ENCODE peak calls at places on chromosomes 13 and 19, in seven cellular contexts. P, V, E, T, X, S and G are unnamed samples.

GRCh38 chr13:83929147-83929546 is 46.9 kb upstream of the SLITRK1 start:
- DNase-seq in P (no peak), V (no peak), E (no peak), T (no peak), X (no peak), S (no peak), G (no peak)

GRCh38 chr13:99214232-99214631 is 13.6 kb downstream of the UBAC2 start:
- DNase-seq in P (no peak), V (no peak), E (no peak), T (no peak), X (no peak), S (peak; percentile 68), G (no peak)

GRCh38 chr19:46303702-46304397 is 7.0 kb downstream of the HIF3A start:
- DNase-seq in P (no peak), V (no peak), E (no peak), T (peak; percentile 55), X (no peak), S (no peak), G (no peak)

GRCh38 chr19:49106648-49107135 is 7.5 kb upstream of the LIN7B start:
- DNase-seq in P (peak; percentile 55), V (no peak), E (no peak), T (peak; percentile 58), X (peak; percentile 58), S (peak; percentile 93), G (no peak)

GRCh38 chr19:49952475-49952829 is 8.5 kb downstream of the SIGLEC11 start:
- DNase-seq in P (no peak), V (no peak), E (no peak), T (no peak), X (no peak), S (no peak), G (no peak)

GRCh38 chr13:57627663-57628062 is 3.9 kb upstream of the PCDH17 start:
- DNase-seq in P (no peak), V (peak; percentile 35), E (no peak), T (peak; percentile 25), X (no peak), S (peak; percentile 76), G (no peak)

GRCh38 chr19:42422576-42423461 is 4.4 kb downstream of the LIPE start:
- DNase-seq in P (no peak), V (no peak), E (no peak), T (no peak), X (no peak), S (peak; percentile 91), G (no peak)

GRCh38 chr13:95497307-95497943 is 55.1 kb upstream of the CLDN10 start:
- DNase-seq in P (no peak), V (peak; percentile 30), E (no peak), T (no peak), X (peak; percentile 41), S (no peak), G (no peak)

GRCh38 chr19:13984875-13985741 is 21.0 kb downstream of the RFX1 start:
- DNase-seq in P (no peak), V (no peak), E (no peak), T (no peak), X (no peak), S (peak; percentile 78), G (no peak)

GRCh38 chr19:43719378-43719868 is 3.5 kb downstream of the IRGC start:
- DNase-seq in P (no peak), V (no peak), E (no peak), T (no peak), X (no peak), S (no peak), G (no peak)

GRCh38 chr13:20550799-20551198 is 16.2 kb upstream of the IFT88 start:
- DNase-seq in P (peak; percentile 7), V (no peak), E (no peak), T (peak; percentile 31), X (peak; percentile 14), S (no peak), G (no peak)

GRCh38 chr19:38079926-38080380 is 144.1 kb downstream of the DPF1 start:
- DNase-seq in P (peak; percentile 88), V (peak; percentile 20), E (no peak), T (peak; percentile 92), X (no peak), S (no peak), G (no peak)

GRCh38 chr13:109998808-109999528 is 212.6 kb upstream of the IRS2 start:
- DNase-seq in P (peak; percentile 97), V (no peak), E (no peak), T (peak; percentile 79), X (no peak), S (no peak), G (no peak)

GRCh38 chr13:77919351-77920294 is 992 bp upstream of the EDNRB start:
- DNase-seq in P (peak; percentile 3), V (no peak), E (peak; percentile 76), T (peak; percentile 48), X (peak; percentile 40), S (no peak), G (no peak)

GRCh38 chr19:51514866-51515481 is 13.4 kb upstream of the SIGLEC12 start:
- DNase-seq in P (peak; percentile 51), V (peak; percentile 57), E (no peak), T (peak; percentile 57), X (no peak), S (peak; percentile 92), G (no peak)

GRCh38 chr13:49975826-49976225 is 21.0 kb upstream of the TRIM13 start:
- DNase-seq in P (no peak), V (no peak), E (no peak), T (no peak), X (no peak), S (no peak), G (no peak)

GRCh38 chr13:31859546-31859945 is 120.2 kb downstream of the RXFP2 start:
- DNase-seq in P (no peak), V (peak; percentile 25), E (no peak), T (peak; percentile 59), X (no peak), S (peak; percentile 43), G (no peak)

GRCh38 chr19:20513179-20513934 is 52.2 kb downstream of the ZNF737 start:
- DNase-seq in P (no peak), V (no peak), E (no peak), T (no peak), X (no peak), S (no peak), G (no peak)

GRCh38 chr13:102680842-102681725 is 13.8 kb downstream of the METTL21C start:
- DNase-seq in P (peak; percentile 24), V (peak; percentile 20), E (no peak), T (peak; percentile 53), X (no peak), S (peak; percentile 54), G (no peak)

GRCh38 chr19:35986664-35987570 is 8.1 kb upstream of the SDHAF1 start:
- DNase-seq in P (no peak), V (peak; percentile 62), E (no peak), T (no peak), X (no peak), S (peak; percentile 70), G (peak; percentile 51)

GRCh38 chr19:435056-435706 is 25.7 kb downstream of the SHC2 start:
- DNase-seq in P (no peak), V (no peak), E (no peak), T (no peak), X (peak; percentile 24), S (no peak), G (no peak)

GRCh38 chr13:97319088-97319487 is 97.0 kb downstream of the MBNL2 start:
- DNase-seq in P (no peak), V (no peak), E (no peak), T (no peak), X (peak; percentile 42), S (no peak), G (no peak)

GRCh38 chr19:49930483-49931011 is 1.2 kb upstream of the NUP62 start:
- DNase-seq in P (peak; percentile 23), V (peak; percentile 73), E (peak; percentile 80), T (peak; percentile 42), X (no peak), S (peak; percentile 92), G (no peak)

GRCh38 chr13:37306778-37307544 is 201.5 kb upstream of the CSNK1A1L start:
- DNase-seq in P (peak; percentile 93), V (no peak), E (no peak), T (peak; percentile 97), X (no peak), S (no peak), G (no peak)

GRCh38 chr13:19864018-19864338 is 529 bp upstream of the ZMYM5 start:
- DNase-seq in P (peak; percentile 81), V (peak; percentile 81), E (peak; percentile 91), T (peak; percentile 77), X (peak; percentile 68), S (peak; percentile 88), G (no peak)

GRCh38 chr19:19137556-19138109 is 645 bp downstream of the TMEM161A start:
- DNase-seq in P (peak; percentile 30), V (no peak), E (no peak), T (peak; percentile 7), X (no peak), S (peak; percentile 54), G (no peak)